ENCODE peak calls at places on chromosomes 12 and 14, in five cellular contexts. T is cardiac muscle cell, L is A549, O is ovary, U is adrenal gland. P is an unnamed sample.

GRCh38 chr14:52939427-52939826 is 11.4 kb downstream of the FERMT2 start:
- DNase-seq in O (no peak), L (no peak), U (no peak), T (no peak), P (no peak)

GRCh38 chr12:100862600-100863149 is 68.1 kb downstream of the ANO4 start:
- DNase-seq in L (no peak), U (no peak), O (no peak), T (no peak), P (no peak)

GRCh38 chr14:102986810-102987579 is 64.5 kb downstream of the AMN start:
- DNase-seq in U (no peak), L (no peak), T (peak), O (no peak), P (peak)

GRCh38 chr12:106296179-106296877 is 6.2 kb upstream of the TCP11L2 start:
- DNase-seq in O (no peak), U (no peak), T (peak), L (peak), P (peak)

GRCh38 chr14:100350283-100350926 is 27.3 kb downstream of the SLC25A47 start:
- DNase-seq in O (no peak), L (no peak), T (no peak), U (no peak), P (no peak)

GRCh38 chr12:67794151-67794550 is 145.6 kb downstream of the DYRK2 start:
- DNase-seq in T (no peak), L (no peak), U (no peak), O (no peak), P (no peak)

GRCh38 chr12:2963154-2963759 is 4.1 kb downstream of the TEAD4 start:
- DNase-seq in O (no peak), L (no peak), T (no peak), U (peak), P (no peak)

GRCh38 chr12:124862768-124863408 is 776 bp downstream of the SCARB1 start:
- DNase-seq in O (peak), T (no peak), L (peak), U (no peak), P (no peak)

GRCh38 chr12:43882578-43883178 is 46.8 kb downstream of the TMEM117 start:
- DNase-seq in U (peak), O (no peak), T (peak), L (peak), P (no peak)

GRCh38 chr12:46798056-46798455 is 27.7 kb downstream of the SLC38A4 start:
- DNase-seq in O (no peak), T (no peak), L (no peak), U (no peak), P (no peak)

GRCh38 chr12:42235426-42235825 is 2.6 kb downstream of the YAF2 start:
- DNase-seq in L (no peak), O (no peak), T (no peak), U (peak), P (no peak)

GRCh38 chr14:38762845-38763244 is 340.2 kb downstream of the SEC23A start:
- DNase-seq in L (no peak), U (no peak), O (no peak), T (no peak), P (no peak)
- H3K27ac ChIP-seq in L (no peak), U (no peak), O (no peak), T (no peak), P (no peak)

GRCh38 chr12:122722347-122722746 is 5.7 kb upstream of the HCAR3 start:
- DNase-seq in L (no peak), T (no peak), U (no peak), O (no peak), P (no peak)

GRCh38 chr12:122726056-122726558 is 4.5 kb downstream of the HCAR1 start:
- DNase-seq in L (no peak), T (no peak), U (no peak), O (no peak), P (no peak)

GRCh38 chr12:122724641-122725243 is 5.9 kb downstream of the HCAR1 start:
- DNase-seq in L (no peak), U (no peak), T (no peak), O (no peak), P (no peak)

GRCh38 chr12:122729583-122730214 is 945 bp downstream of the HCAR1 start:
- DNase-seq in O (no peak), L (no peak), U (no peak), T (no peak), P (no peak)

DNA sequence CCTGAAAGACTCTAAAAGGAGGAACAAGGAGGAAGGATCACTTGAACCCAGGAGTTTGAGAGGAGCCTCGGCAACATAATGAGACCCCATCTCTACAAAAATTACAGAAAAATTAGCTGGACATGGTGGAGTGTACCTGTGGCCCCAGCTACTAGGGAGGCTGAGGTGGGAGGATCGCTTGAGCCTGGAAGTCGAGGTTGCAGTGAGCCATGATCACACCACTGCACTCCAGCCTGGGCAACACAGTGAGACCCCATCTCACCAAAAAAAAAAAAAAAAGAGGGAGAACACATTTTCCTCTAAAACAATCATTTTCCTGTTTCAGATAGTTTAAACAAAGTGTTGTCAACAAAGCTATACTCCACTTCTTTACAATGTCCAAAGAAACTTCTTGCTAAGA is 5.2 kb downstream of the HCAR1 start:
- DNase-seq in L (no peak), O (no peak), U (no peak), T (no peak), P (no peak)
- H3K27ac ChIP-seq in L (no peak), O (no peak), U (no peak), T (no peak), P (peak)

GRCh38 chr12:12892670-12893290 is 1.4 kb downstream of the GPRC5A start:
- DNase-seq in T (no peak), L (no peak), O (no peak), U (no peak), P (no peak)

GRCh38 chr12:12889701-12890100 is 1.7 kb upstream of the GPRC5A start:
- DNase-seq in T (no peak), U (no peak), O (no peak), L (no peak), P (no peak)

GRCh38 chr12:12891646-12892355 is 439 bp downstream of the GPRC5A start:
- DNase-seq in T (no peak), L (no peak), U (no peak), O (peak), P (no peak)

GRCh38 chr12:12890492-12890814 is 909 bp upstream of the GPRC5A start:
- DNase-seq in O (peak), T (peak), L (peak), U (no peak), P (no peak)

DNA sequence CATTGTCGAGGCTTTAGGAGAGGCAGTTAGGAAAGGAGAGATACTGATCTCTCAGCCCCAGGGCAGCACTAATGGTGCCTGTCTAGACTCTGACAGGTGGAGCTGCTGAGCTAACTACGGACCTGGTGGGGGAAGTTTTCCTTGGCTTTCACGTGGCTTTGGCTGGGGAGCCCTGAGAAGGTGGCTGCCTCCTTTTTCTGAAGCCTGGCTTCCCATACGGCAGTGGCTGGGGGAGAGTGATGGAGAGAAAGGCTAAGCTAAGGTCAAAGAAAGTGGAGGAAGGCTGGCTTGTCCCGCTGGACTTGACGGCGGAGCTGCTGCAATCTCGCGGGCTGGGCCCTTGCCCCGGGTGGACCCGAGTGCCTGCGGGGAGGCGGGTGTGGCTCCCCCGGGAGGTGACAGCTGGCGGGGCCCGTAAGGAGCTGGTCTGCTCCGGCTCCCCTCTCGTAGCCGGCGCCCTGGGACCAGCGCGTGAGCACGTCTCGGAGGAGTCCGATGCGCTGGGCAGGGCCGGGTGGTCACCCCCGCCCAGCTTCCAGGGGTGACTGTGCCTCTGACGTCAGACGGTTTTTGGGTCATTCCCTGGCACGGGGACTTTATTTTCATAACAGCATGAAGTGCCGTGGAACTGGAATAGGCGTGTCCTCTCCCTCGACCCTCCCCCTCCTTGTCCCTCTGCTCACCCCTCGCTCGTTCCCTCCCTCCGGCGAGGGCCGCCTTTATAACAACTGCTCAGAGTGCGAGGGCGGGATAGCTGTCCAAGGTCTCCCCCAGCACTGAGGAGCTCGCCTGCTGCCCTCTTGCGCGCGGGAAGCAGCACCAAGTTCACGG is at the start of gene GPRC5A:
- DNase-seq in U (peak), L (peak), T (peak), O (peak), P (peak)
- H3K27ac ChIP-seq in U (peak), L (peak), T (no peak), O (peak), P (peak)

DNA sequence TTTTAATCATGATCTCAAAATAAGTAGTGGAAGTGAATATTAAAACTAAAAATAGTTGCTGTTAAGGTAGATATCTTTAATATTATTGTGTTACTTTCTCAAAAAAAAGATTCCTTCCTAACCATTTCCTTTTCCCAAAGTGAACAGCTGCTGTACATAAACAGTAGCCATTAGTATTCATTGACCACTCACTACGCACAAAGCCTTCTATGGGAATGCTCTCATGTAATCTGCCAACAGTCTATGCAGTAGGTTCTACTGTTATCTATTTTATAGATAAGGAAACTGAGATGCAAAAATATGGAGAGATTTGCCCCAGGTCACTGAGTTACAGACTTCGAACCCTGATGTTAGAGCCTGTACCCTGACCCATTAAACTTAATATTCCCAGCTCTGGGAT is 32.1 kb downstream of the ZFP36L1 start:
- DNase-seq in L (no peak), O (no peak), T (no peak), U (no peak), P (no peak)
- H3K27ac ChIP-seq in L (no peak), O (no peak), T (no peak), U (no peak), P (no peak)

DNA sequence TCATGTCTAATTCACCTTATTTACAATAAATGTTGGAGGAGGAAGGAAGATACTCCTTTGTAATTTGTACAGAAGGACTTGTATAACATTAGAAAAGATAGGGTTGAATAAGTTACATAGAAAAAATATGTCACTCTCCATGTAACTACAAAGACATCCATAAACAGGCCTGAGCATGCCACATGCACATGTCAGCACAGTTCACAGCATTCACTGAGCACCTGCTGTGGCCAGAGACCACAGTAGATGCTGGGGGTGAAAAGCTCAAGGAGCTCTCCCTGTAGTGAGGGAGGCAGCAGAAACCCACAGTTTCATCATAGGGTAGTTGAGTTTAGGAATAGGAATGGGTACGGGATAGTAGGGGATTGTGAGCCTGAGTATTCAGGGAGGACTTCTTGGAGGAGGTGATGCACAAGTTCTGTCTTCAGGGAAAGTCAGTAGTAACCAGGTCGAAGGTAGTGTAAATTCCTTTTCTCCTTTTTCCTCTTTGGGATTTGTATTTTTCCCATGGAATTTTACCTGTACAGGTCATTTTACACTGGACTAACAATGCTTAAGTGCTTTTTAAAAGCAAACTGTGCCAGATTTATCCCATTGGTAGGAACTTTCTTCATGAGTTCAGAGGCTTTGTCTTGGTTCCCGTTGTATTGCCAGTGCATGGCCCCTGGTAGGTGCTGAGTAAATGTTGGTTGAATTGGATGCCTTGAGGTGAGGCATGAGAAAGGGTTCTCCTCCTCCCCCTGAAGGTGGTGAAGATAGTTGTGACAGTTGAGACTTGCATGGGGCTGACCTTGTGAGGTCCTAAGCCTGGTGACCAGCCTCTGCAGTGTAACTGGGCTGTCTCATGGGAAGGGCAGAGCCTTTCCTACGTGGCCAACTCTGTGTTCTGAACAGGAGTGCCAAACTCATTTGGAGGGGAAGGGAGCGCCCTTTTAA is 20.2 kb downstream of the PRKCH start:
- DNase-seq in T (no peak), O (no peak), L (no peak), U (no peak), P (no peak)
- H3K27ac ChIP-seq in T (peak), O (no peak), L (no peak), U (no peak), P (no peak)

GRCh38 chr12:116202940-116203339 is 74.6 kb downstream of the MED13L start:
- DNase-seq in U (no peak), T (no peak), L (no peak), O (no peak), P (no peak)

GRCh38 chr12:116200812-116201211 is 76.7 kb downstream of the MED13L start:
- DNase-seq in L (no peak), T (peak), O (no peak), U (no peak), P (no peak)

GRCh38 chr12:116201359-116201758 is 76.1 kb downstream of the MED13L start:
- DNase-seq in T (no peak), U (no peak), L (no peak), O (no peak), P (no peak)

GRCh38 chr12:116201908-116202307 is 75.6 kb downstream of the MED13L start:
- DNase-seq in L (no peak), U (no peak), O (no peak), T (no peak), P (no peak)

GRCh38 chr12:116202433-116202832 is 75.1 kb downstream of the MED13L start:
- DNase-seq in O (no peak), T (no peak), U (no peak), L (no peak), P (no peak)
- H3K27ac ChIP-seq in O (no peak), T (peak), U (peak), L (no peak), P (peak)

DNA sequence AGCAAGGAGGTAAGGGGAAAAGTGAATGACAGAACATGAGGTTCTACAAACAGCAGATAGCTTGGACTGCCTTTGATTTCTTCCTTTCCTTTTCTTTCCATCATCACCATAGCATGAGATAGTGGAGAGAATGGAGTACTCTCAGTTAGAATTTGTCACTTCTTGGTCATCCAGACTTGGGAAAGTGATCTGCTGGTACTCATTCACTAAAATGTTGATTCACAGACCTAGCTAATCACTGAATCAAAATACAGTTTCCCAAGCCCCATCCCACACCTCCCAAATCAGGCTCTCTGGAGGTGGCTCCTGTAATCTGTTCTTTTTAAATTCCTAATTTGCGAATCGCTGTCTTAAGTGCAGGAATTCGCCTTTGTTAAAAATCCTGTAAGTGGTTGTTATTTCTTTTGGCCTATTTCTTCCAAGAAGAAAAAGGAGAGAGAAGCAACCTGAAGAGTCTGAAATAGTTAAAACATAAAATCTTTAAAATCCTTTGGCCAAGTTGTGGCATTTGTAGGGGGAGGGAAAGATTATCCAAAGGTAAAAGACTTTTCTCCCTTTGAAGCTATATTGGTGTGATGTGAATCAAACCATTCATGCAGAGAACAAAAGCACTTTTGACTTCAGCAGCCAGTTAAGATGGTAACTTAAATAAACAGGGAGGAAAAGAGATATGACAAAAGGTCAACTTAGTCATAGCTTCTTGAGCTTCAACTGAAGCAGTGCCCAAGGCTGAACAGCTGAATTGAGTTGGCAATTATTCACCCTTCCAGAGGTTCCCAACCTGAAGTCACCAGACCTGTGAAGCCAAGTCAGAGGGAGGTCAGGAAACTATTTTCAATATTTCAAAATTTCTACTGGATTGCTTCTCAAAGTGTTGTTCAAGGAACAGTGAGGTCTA is 255.1 kb upstream of the KRR1 start:
- DNase-seq in T (peak), L (peak), U (peak), O (no peak), P (no peak)
- H3K27ac ChIP-seq in T (no peak), L (peak), U (peak), O (no peak), P (no peak)

DNA sequence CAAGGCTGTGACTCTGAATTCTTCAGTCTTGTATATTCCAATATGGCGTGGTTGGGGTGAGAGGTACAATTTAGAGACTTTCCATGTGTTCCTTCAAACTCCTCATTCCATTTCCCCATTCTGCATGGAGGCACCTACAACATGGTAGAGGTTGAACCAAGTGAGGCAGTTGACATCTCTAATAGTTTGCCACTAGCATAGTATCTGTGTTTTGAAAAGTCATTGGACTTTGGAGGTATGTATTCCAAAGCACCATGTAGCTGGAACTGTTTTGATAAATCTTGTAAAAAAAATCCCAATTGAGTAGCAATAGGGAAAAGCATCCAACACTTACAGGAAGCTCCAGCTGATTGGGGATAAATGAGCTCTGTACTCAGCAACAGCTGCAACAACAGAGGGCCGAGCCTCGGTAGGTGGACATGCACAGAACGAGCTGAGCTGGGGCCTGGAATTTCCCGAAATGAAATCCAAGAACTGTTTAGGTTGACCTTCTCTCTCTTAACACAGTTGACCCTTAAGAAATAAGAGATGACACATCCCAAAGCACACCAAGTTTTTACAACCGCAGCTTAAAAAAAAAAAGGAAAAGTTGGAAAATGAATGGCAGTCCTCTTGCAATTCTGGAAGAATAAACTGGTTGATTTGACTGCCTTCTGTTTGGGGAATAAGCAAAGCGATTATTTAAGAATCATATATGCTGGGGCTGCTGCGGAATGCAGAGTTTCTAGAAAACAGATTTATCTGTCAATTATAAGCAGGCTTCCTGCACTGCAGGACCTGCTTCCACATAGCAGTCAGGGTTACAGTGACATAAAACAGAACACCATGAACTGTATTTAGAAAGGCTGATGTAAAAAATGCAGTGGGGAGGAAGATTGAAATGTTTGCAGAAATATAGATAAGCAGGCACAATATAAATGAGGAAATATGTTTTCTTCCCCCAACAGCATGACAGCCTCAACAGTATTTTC is 194.6 kb upstream of the KRR1 start:
- DNase-seq in O (peak), U (peak), T (peak), L (no peak), P (peak)
- H3K27ac ChIP-seq in O (no peak), U (peak), T (peak), L (peak), P (peak)

GRCh38 chr12:6275609-6276246 is 34.8 kb upstream of the PLEKHG6 start:
- DNase-seq in U (no peak), T (no peak), L (no peak), O (no peak), P (no peak)
- H3K27ac ChIP-seq in U (no peak), T (no peak), L (no peak), O (no peak), P (no peak)

GRCh38 chr12:4422985-4423384 is 22.6 kb downstream of the FGF6 start:
- DNase-seq in L (no peak), U (no peak), T (no peak), O (no peak), P (no peak)
- H3K27ac ChIP-seq in L (no peak), U (no peak), T (no peak), O (no peak), P (no peak)